ENCODE peak calls at places on chromosomes 3 and 15, in four cellular contexts. J is GM23338, K is thoracic aorta, C is stomach. B is an unnamed sample.

GRCh38 chr3:43758826-43759225 is 68.1 kb downstream of the ABHD5 start:
- DNase-seq in J (peak; percentile 7), C (no peak), K (no peak), B (no peak)

GRCh38 chr3:37963635-37964034 is 27.0 kb upstream of the VILL start:
- DNase-seq in C (no peak), J (no peak), K (no peak), B (no peak)

GRCh38 chr3:149042766-149043386 is 43.5 kb downstream of the HLTF start:
- DNase-seq in J (no peak), C (no peak), K (no peak), B (no peak)

GRCh38 chr3:139994891-139995290 is 59.9 kb downstream of the CLSTN2 start:
- DNase-seq in J (no peak), C (no peak), K (no peak), B (no peak)

GRCh38 chr3:46461971-46462910 is 2.5 kb downstream of the LTF start:
- DNase-seq in C (no peak), J (peak; percentile 64), K (no peak), B (no peak)

GRCh38 chr15:29822100-29822684 is at the start of gene TJP1:
- DNase-seq in K (no peak), J (peak; percentile 88), C (peak; percentile 83), B (peak; percentile 79)

GRCh38 chr3:48016336-48016973 is at the start of gene MAP4:
- DNase-seq in K (no peak), C (no peak), J (no peak), B (no peak)

GRCh38 chr3:22982981-22983582 is 220.0 kb upstream of the UBE2E2 start:
- DNase-seq in J (no peak), C (no peak), K (no peak), B (no peak)

GRCh38 chr15:62454567-62455172 is 289.6 kb upstream of the C2CD4B start:
- DNase-seq in C (no peak), K (no peak), J (no peak), B (no peak)

GRCh38 chr3:12461097-12461649 is 23.1 kb upstream of the TSEN2 start:
- DNase-seq in C (no peak), K (no peak), J (no peak), B (no peak)

GRCh38 chr3:140568842-140569520 is 108.9 kb upstream of the TRIM42 start:
- DNase-seq in K (no peak), J (no peak), C (peak; percentile 78), B (peak; percentile 49)

GRCh38 chr3:129304141-129304540 is 25.5 kb downstream of the HMCES start:
- DNase-seq in C (no peak), K (no peak), J (no peak), B (no peak)

GRCh38 chr3:49668861-49669260 is 5.3 kb upstream of the APEH start:
- DNase-seq in K (no peak), C (no peak), J (no peak), B (no peak)

GRCh38 chr15:51750942-51751686 is at the start of gene TMOD2:
- DNase-seq in J (peak; percentile 81), K (no peak), C (peak; percentile 53), B (peak; percentile 42)

GRCh38 chr3:122691195-122691594 is 10.6 kb downstream of the PARP14 start:
- DNase-seq in K (no peak), J (no peak), C (peak; percentile 46), B (peak; percentile 82)

GRCh38 chr15:45458746-45459403 is 63.7 kb downstream of the SLC30A4 start:
- DNase-seq in K (no peak), J (peak; percentile 68), C (peak; percentile 84), B (peak; percentile 83)

GRCh38 chr15:66757030-66757429 is 55.0 kb downstream of the SMAD6 start:
- DNase-seq in J (no peak), K (no peak), C (no peak), B (no peak)

GRCh38 chr3:124587053-124587408 is 143.2 kb upstream of the UMPS start:
- DNase-seq in K (no peak), C (peak; percentile 71), J (peak; percentile 58), B (peak; percentile 82)

GRCh38 chr15:91949361-91949760 is 95.9 kb downstream of the SLCO3A1 start:
- DNase-seq in C (no peak), K (no peak), J (no peak), B (no peak)

GRCh38 chr3:170033489-170033888 is 4.3 kb upstream of the GPR160 start:
- DNase-seq in C (no peak), J (no peak), K (no peak), B (no peak)

GRCh38 chr3:71301001-71301400 is 282.5 kb downstream of the FOXP1 start:
- DNase-seq in C (no peak), J (no peak), K (no peak), B (no peak)

GRCh38 chr3:138349926-138350665 is 1.7 kb downstream of the MRAS start:
- DNase-seq in K (no peak), C (no peak), J (no peak), B (no peak)

GRCh38 chr3:189393598-189393997 is 221.8 kb downstream of the TPRG1 start:
- DNase-seq in J (no peak), K (no peak), C (no peak), B (no peak)

GRCh38 chr15:25568751-25569150 is 129.9 kb upstream of the UBE3A start:
- DNase-seq in C (no peak), K (peak; percentile 26), J (no peak), B (no peak)

GRCh38 chr3:37709946-37710345 is 151.7 kb upstream of the CTDSPL start:
- DNase-seq in J (no peak), K (no peak), C (no peak), B (no peak)

GRCh38 chr15:49242820-49243219 is 72.8 kb downstream of the GALK2 start:
- DNase-seq in C (no peak), J (peak; percentile 41), K (no peak), B (no peak)

GRCh38 chr15:49238342-49238741 is 68.3 kb downstream of the GALK2 start:
- DNase-seq in J (no peak), K (no peak), C (no peak), B (no peak)

GRCh38 chr15:49236869-49237268 is 66.8 kb downstream of the GALK2 start:
- DNase-seq in C (no peak), J (no peak), K (no peak), B (no peak)

GRCh38 chr15:49235446-49236207 is 65.6 kb downstream of the GALK2 start:
- DNase-seq in K (no peak), C (no peak), J (peak; percentile 83), B (peak; percentile 32)

GRCh38 chr15:49239105-49239504 is 69.1 kb downstream of the GALK2 start:
- DNase-seq in J (no peak), K (no peak), C (no peak), B (no peak)
- H3K4me1 ChIP-seq in J (peaks cover 16% of the 10 kb centered on the region), K (peaks cover 17% of the 10 kb centered on the region), C (no peaks in the 10 kb centered on the region), B (peaks cover 9% of the 10 kb centered on the region)

GRCh38 chr15:77830041-77830440 is 197.3 kb upstream of the LINGO1 start:
- DNase-seq in K (no peak), J (no peak), C (no peak), B (no peak)
- H3K27me3 ChIP-seq in K (no peaks in the 10 kb centered on the region), J (no peaks in the 10 kb centered on the region), C (no peaks in the 10 kb centered on the region), B (no peaks in the 10 kb centered on the region)

DNA sequence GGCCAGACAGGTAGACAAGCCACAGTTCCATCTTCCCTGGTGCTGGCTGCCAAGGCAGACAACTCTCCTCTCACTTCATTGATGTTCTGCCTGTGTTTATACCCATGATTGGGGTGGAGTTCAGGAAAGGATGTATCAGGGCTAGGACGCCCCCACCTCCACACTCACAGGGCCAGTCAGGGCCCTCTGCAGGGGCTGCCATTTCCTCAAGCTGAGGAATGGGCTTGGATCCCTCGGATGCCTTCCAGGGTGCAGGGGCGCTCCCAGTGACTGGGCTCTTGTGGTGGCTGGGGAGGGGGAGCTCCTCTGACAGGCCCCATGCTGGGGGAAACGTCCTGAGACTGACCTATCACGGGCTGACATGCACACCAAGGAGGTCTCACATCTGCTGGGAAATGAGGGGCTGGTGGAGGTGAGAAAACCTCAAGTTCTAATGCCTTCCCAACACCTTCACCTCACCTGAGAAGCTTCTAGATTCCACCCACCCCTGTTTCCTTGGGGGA is 31.4 kb downstream of the SEMA7A start:
- DNase-seq in J (no peak), K (no peak), C (no peak), B (no peak)
- H3K4me1 ChIP-seq in J (peaks cover 9% of the 10 kb centered on the region), K (no peaks in the 10 kb centered on the region), C (peaks cover 16% of the 10 kb centered on the region), B (no peaks in the 10 kb centered on the region)

DNA sequence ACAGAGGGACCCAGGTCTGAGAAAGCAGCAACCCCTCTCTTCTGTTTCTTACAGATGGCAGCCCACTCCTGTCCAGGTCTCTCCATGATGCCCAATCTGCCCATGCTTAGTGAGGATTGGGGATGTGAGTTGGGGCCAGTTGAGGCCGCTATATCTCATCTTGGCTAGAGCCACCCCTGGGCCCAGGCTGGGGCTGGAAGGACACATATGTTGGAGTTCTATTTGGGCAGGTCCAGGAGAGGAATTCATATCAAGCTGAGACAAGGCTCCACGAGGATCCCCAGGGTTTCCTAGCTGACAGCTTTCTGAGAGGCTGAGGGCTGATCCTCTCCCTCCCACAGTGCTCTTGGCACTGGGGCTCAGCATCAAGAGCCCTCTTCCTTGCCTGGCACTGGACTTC is 11.4 kb downstream of the TGM5 start:
- DNase-seq in C (no peak), J (no peak), K (no peak), B (no peak)
- H3K27me3 ChIP-seq in C (no peaks in the 10 kb centered on the region), J (no peaks in the 10 kb centered on the region), K (no peaks in the 10 kb centered on the region), B (no peaks in the 10 kb centered on the region)

DNA sequence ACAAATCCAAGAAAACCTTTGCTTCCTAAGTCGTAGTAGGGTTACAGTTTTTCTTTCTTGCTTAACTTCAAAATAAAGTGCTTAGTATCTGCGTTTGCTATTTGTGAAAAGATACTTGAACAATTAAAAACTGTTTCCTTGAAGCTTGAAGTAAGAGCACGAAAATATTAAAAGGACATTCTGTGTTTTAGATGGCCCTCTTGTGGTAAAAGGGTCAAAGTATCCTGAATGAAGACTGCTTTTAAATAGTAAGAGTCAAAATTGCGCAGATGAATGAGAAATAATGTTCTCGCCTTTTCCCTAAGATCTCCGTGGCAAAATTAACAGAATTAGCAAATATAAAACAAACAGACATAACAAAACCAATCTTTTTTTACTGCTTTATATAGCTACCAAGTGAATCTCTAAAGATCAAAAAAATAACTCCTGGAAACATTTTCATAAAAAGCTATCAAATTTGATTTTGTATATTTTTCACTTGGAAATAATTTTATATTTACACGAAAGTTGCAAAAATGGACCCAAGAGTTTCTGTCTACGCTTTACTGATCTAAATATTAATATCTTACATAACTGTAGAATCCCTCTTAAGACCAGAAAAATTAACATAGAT is 175.4 kb downstream of the MBNL1 start:
- DNase-seq in K (no peak), J (peak; percentile 67), C (no peak), B (no peak)
- H3K4me1 ChIP-seq in K (peaks cover 83% of the 10 kb centered on the region), J (peaks cover 10% of the 10 kb centered on the region), C (peaks cover 3% of the 10 kb centered on the region), B (peaks cover 19% of the 10 kb centered on the region)

GRCh38 chr3:45224824-45225464 is 1.1 kb downstream of the TMEM158 start:
- DNase-seq in J (peak; percentile 83), K (no peak), C (peak; percentile 73), B (peak; percentile 71)

GRCh38 chr3:45227131-45227819 is 1.2 kb upstream of the TMEM158 start:
- DNase-seq in K (no peak), J (peak; percentile 20), C (no peak), B (no peak)

GRCh38 chr3:45225465-45226205 is 452 bp downstream of the TMEM158 start:
- DNase-seq in K (no peak), J (peak; percentile 57), C (no peak), B (peak; percentile 18)

GRCh38 chr3:45227946-45228345 is 1.9 kb upstream of the TMEM158 start:
- DNase-seq in C (no peak), J (peak; percentile 66), K (no peak), B (no peak)

GRCh38 chr3:45226206-45226915 is at the start of gene TMEM158:
- DNase-seq in J (peak; percentile 84), K (peak; percentile 41), C (peak; percentile 81), B (peak; percentile 73)
- H3K27me3 ChIP-seq in J (peaks cover 29% of the 10 kb centered on the region), K (peaks cover 6% of the 10 kb centered on the region), C (peaks cover 18% of the 10 kb centered on the region), B (no peaks in the 10 kb centered on the region)

B was measured in body of pancreas.